ENCODE peak calls at places on chromosomes 7 and 10, in four cellular contexts. Z, U, A and V are unnamed samples.

GRCh38 chr7:131068604-131069021 is 259.1 kb upstream of the MKLN1 start:
- DNase-seq in Z (peak; percentile 51), U (peak; percentile 40), A (no peak), V (no peak)

GRCh38 chr10:56605043-56605442 is 244.0 kb upstream of the ZWINT start:
- DNase-seq in Z (no peak), U (no peak), A (peak; percentile 33), V (peak; percentile 25)

GRCh38 chr7:99733448-99733847 is 1.5 kb downstream of the CYP3A7 start:
- DNase-seq in Z (no peak), U (no peak), A (peak; percentile 23), V (peak; percentile 16)

GRCh38 chr10:3782099-3782455 is 2.9 kb downstream of the KLF6 start:
- DNase-seq in Z (peak; percentile 79), U (no peak), A (no peak), V (no peak)

GRCh38 chr7:38318803-38319416 is 45.5 kb upstream of the TARP start:
- DNase-seq in Z (peak; percentile 85), U (peak; percentile 85), A (peak; percentile 49), V (peak; percentile 53)

GRCh38 chr7:127961787-127962463 is 69.3 kb downstream of the LRRC4 start:
- DNase-seq in Z (no peak), U (no peak), A (no peak), V (no peak)

GRCh38 chr10:2146079-2146478 is 408.8 kb upstream of the ADARB2 start:
- DNase-seq in Z (no peak), U (no peak), A (no peak), V (no peak)

GRCh38 chr10:73625004-73625883 is 16.0 kb downstream of the MYOZ1 start:
- DNase-seq in Z (no peak), U (peak; percentile 42), A (peak; percentile 63), V (peak; percentile 50)

GRCh38 chr7:52260046-52260665 is 775.3 kb upstream of the POM121L12 start:
- DNase-seq in Z (no peak), U (no peak), A (peak; percentile 35), V (no peak)

GRCh38 chr7:4633012-4633411 is 49.1 kb upstream of the FOXK1 start:
- DNase-seq in Z (peak; percentile 60), U (peak; percentile 56), A (no peak), V (peak; percentile 65)

GRCh38 chr10:114681542-114681941 is 23.5 kb upstream of the ABLIM1 start:
- DNase-seq in Z (no peak), U (peak; percentile 62), A (no peak), V (no peak)

GRCh38 chr7:157044943-157045660 is 34.6 kb upstream of the MNX1 start:
- DNase-seq in Z (no peak), U (no peak), A (no peak), V (no peak)

GRCh38 chr7:106114735-106115383 is 2.7 kb upstream of the SYPL1 start:
- DNase-seq in Z (no peak), U (no peak), A (no peak), V (no peak)

GRCh38 chr10:70352401-70353097 is 29.9 kb downstream of the LRRC20 start:
- DNase-seq in Z (no peak), U (no peak), A (no peak), V (no peak)

GRCh38 chr10:5498791-5499492 is 428 bp downstream of the CALML5 start:
- DNase-seq in Z (no peak), U (no peak), A (no peak), V (no peak)

GRCh38 chr7:138666385-138666784 is 34.8 kb downstream of the SVOPL start:
- DNase-seq in Z (no peak), U (peak; percentile 25), A (no peak), V (no peak)

GRCh38 chr7:40717242-40717641 is 582.4 kb downstream of the SUGCT start:
- DNase-seq in Z (peak; percentile 96), U (peak; percentile 71), A (peak; percentile 75), V (peak; percentile 95)

GRCh38 chr7:136055266-136055665 is 78.1 kb upstream of the MTPN start:
- DNase-seq in Z (no peak), U (no peak), A (no peak), V (no peak)

GRCh38 chr7:41003031-41003925 is 699.6 kb downstream of the INHBA start:
- DNase-seq in Z (peak; percentile 46), U (peak; percentile 53), A (peak; percentile 83), V (peak; percentile 55)

GRCh38 chr7:95718556-95719410 is 53.6 kb upstream of the DYNC1I1 start:
- DNase-seq in Z (peak; percentile 37), U (no peak), A (no peak), V (no peak)

GRCh38 chr10:22251751-22252285 is 34.0 kb upstream of the EBLN1 start:
- DNase-seq in Z (peak; percentile 65), U (peak; percentile 58), A (peak; percentile 44), V (peak; percentile 54)

GRCh38 chr10:33095867-33096479 is 137.9 kb upstream of the ITGB1 start:
- DNase-seq in Z (no peak), U (no peak), A (peak; percentile 36), V (no peak)

GRCh38 chr7:18162653-18163052 is 135.0 kb upstream of the PRPS1L1 start:
- DNase-seq in Z (no peak), U (no peak), A (no peak), V (no peak)

GRCh38 chr7:122736183-122736582 is 33.5 kb upstream of the RNF148 start:
- DNase-seq in Z (no peak), U (no peak), A (no peak), V (no peak)

GRCh38 chr7:129949292-129950133 is 3.2 kb downstream of the UBE2H start:
- DNase-seq in Z (peak; percentile 87), U (peak; percentile 88), A (peak; percentile 23), V (peak; percentile 32)

GRCh38 chr10:86654411-86655172 is at the start of gene OPN4:
- DNase-seq in Z (no peak), U (peak; percentile 87), A (no peak), V (no peak)

GRCh38 chr7:47576031-47576908 is 5.6 kb downstream of the TNS3 start:
- DNase-seq in Z (peak; percentile 86), U (peak; percentile 73), A (no peak), V (peak; percentile 97)

GRCh38 chr10:76647276-76647675 is 990.3 kb downstream of the KCNMA1 start:
- DNase-seq in Z (peak; percentile 6), U (peak; percentile 62), A (no peak), V (no peak)

GRCh38 chr10:68212721-68213352 is 19.1 kb downstream of the ATOH7 start:
- DNase-seq in Z (peak; percentile 67), U (peak; percentile 20), A (no peak), V (no peak)

GRCh38 chr10:132197271-132198067 is 10.7 kb downstream of the DPYSL4 start:
- DNase-seq in Z (no peak), U (no peak), A (no peak), V (no peak)

GRCh38 chr10:42943025-42943818 is 133.6 kb upstream of the RET start:
- DNase-seq in Z (no peak), U (no peak), A (no peak), V (no peak)

GRCh38 chr7:142646274-142646895 is 102.9 kb upstream of the PRSS1 start:
- DNase-seq in Z (no peak), U (no peak), A (no peak), V (no peak)

GRCh38 chr10:91164520-91165065 is 55.9 kb upstream of the PCGF5 start:
- DNase-seq in Z (no peak), U (peak; percentile 34), A (no peak), V (no peak)

GRCh38 chr10:14609178-14609577 is 165.5 kb downstream of the FAM107B start:
- DNase-seq in Z (no peak), U (no peak), A (no peak), V (no peak)

GRCh38 chr7:106094780-106095179 is 17.3 kb downstream of the SYPL1 start:
- DNase-seq in Z (no peak), U (no peak), A (no peak), V (no peak)

GRCh38 chr10:113689574-113689973 is 9.9 kb downstream of the CASP7 start:
- DNase-seq in Z (no peak), U (no peak), A (no peak), V (no peak)

GRCh38 chr7:155333346-155334234 is 35.9 kb downstream of the INSIG1 start:
- DNase-seq in Z (no peak), U (no peak), A (no peak), V (no peak)

GRCh38 chr10:62614389-62615157 is 189.9 kb upstream of the ADO start:
- DNase-seq in Z (no peak), U (peak; percentile 86), A (no peak), V (no peak)

GRCh38 chr7:28298870-28299484 is 113.3 kb upstream of the CREB5 start:
- DNase-seq in Z (peak; percentile 75), U (peak; percentile 50), A (peak; percentile 63), V (peak; percentile 74)
- TF ChIP-seq CTCF in Z (peak; percentile 63), U (peak; percentile 66), A (no peak), V (peak; percentile 67)

DNA sequence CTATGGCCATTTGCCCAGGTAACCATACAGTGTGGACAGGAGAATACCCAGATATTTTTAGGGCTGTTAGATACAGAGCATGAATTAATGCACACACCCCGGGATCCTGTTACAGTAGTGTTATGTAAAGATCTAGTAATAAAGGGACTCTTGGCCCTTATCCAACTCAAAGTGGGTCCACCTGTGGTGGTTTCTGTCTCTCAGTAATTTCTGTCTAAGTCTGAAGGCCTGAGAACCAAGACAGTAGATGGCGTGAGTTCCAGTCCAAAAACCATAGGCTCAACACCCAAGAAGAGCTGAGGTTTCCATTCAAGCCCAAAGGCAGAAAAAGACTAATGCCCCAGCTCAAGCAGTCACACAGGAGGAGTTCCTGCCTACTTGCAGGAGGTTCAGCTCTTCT is 277.7 kb downstream of the ZEB1 start:
- DNase-seq in Z (no peak), U (no peak), A (no peak), V (no peak)
- TF ChIP-seq CTCF in Z (no peak), U (no peak), A (no peak), V (no peak)

GRCh38 chr7:10022957-10023356 is 950.7 kb upstream of the PHF14 start:
- DNase-seq in Z (no peak), U (peak; percentile 11), A (peak; percentile 33), V (peak; percentile 73)
- TF ChIP-seq CTCF in Z (no peak), U (no peak), A (no peak), V (no peak)

GRCh38 chr10:79105164-79105739 is 36.5 kb downstream of the ZMIZ1 start:
- DNase-seq in Z (no peak), U (no peak), A (no peak), V (no peak)
- TF ChIP-seq CTCF in Z (peak; percentile 10), U (peak; percentile 5), A (no peak), V (no peak)